ENCODE peak calls at places on chromosomes 1 and 21, in six cellular contexts. U, P, C, H, Q and M are unnamed samples.

GRCh38 chr21:46150491-46151121 is 4.8 kb downstream of the FTCD start:
- DNase-seq in U (no peak), P (no peak), C (no peak), H (peak), Q (no peak), M (peak)

GRCh38 chr1:98468111-98468717 is 193.3 kb upstream of the SNX7 start:
- DNase-seq in U (peak), P (peak), C (peak), H (no peak), Q (no peak), M (no peak)

GRCh38 chr1:179917601-179918429 is 35.7 kb downstream of the TOR1AIP1 start:
- DNase-seq in U (no peak), P (no peak), C (no peak), H (no peak), Q (no peak), M (no peak)

GRCh38 chr1:227946624-227947424 is 908 bp downstream of the WNT9A start:
- DNase-seq in U (peak), P (peak), C (no peak), H (peak), Q (peak), M (peak)

GRCh38 chr1:2821970-2822620 is 20.6 kb upstream of the TTC34 start:
- DNase-seq in U (no peak), P (peak), C (no peak), H (no peak), Q (peak), M (no peak)

GRCh38 chr1:244450597-244451538 is 841 bp downstream of the ADSS2 start:
- DNase-seq in U (peak), P (peak), C (peak), H (no peak), Q (peak), M (peak)

GRCh38 chr1:54354899-54355298 is 51.3 kb downstream of the SSBP3 start:
- DNase-seq in U (no peak), P (no peak), C (no peak), H (no peak), Q (no peak), M (no peak)

GRCh38 chr1:154237435-154237834 is 16.7 kb downstream of the UBAP2L start:
- DNase-seq in U (no peak), P (no peak), C (no peak), H (no peak), Q (no peak), M (no peak)

GRCh38 chr1:56034847-56035483 is 544.4 kb downstream of the PLPP3 start:
- DNase-seq in U (no peak), P (no peak), C (no peak), H (no peak), Q (no peak), M (no peak)

GRCh38 chr1:51240096-51240495 is 4.0 kb downstream of the RNF11 start:
- DNase-seq in U (no peak), P (no peak), C (no peak), H (no peak), Q (no peak), M (no peak)

GRCh38 chr1:88399690-88400089 is 284.4 kb upstream of the PKN2 start:
- DNase-seq in U (no peak), P (no peak), C (no peak), H (no peak), Q (no peak), M (no peak)

GRCh38 chr1:161218301-161219077 is 3.4 kb downstream of the FCER1G start:
- DNase-seq in U (no peak), P (no peak), C (no peak), H (no peak), Q (no peak), M (peak)